ENCODE peak calls at places on chromosomes 11 and 22, in six cellular contexts. X is PC-9, S is progenitor cell of endocrine pancreas, H is GM20000, Q is SK-N-SH, E is nephron progenitor cell. G is an unnamed sample.
A peak's percentile ranks its signal among the peaks of the same experiment; 100 is the strongest.

GRCh38 chr11:116499396-116500001 is 273.3 kb downstream of the BUD13 start:
- DNase-seq in E (peak; percentile 93), S (peak; percentile 77), H (peak; percentile 82), Q (peak; percentile 67), X (no peak), G (peak; percentile 85)

GRCh38 chr11:130213979-130214281 is 54.3 kb downstream of the ST14 start:
- DNase-seq in H (no peak), Q (no peak), S (peak; percentile 2), E (no peak), X (no peak), G (no peak)

GRCh38 chr11:72267956-72268617 is 24.1 kb upstream of the PHOX2A start:
- DNase-seq in Q (no peak), X (no peak), H (no peak), E (no peak), S (no peak), G (no peak)

GRCh38 chr11:62540804-62541671 is 5.6 kb downstream of the AHNAK start:
- DNase-seq in S (no peak), Q (no peak), E (no peak), X (no peak), H (peak; percentile 74), G (no peak)

GRCh38 chr22:22786301-22787115 is 101.1 kb upstream of the IGLL5 start:
- DNase-seq in E (no peak), S (no peak), Q (no peak), H (no peak), X (no peak), G (no peak)

GRCh38 chr11:1553808-1554594 is 18.1 kb downstream of the DUSP8 start:
- DNase-seq in E (no peak), X (peak; percentile 69), S (no peak), Q (no peak), H (no peak), G (no peak)

GRCh38 chr11:62245271-62245753 is 3.3 kb downstream of the SCGB1D2 start:
- DNase-seq in Q (peak; percentile 20), S (peak; percentile 69), X (no peak), H (peak; percentile 36), E (peak; percentile 79), G (no peak)

GRCh38 chr11:121802542-121802941 is 313.5 kb downstream of the BLID start:
- DNase-seq in Q (no peak), E (peak; percentile 10), H (no peak), X (peak; percentile 29), S (no peak), G (no peak)

GRCh38 chr11:80182906-80183305 is 742.1 kb upstream of the TENM4 start:
- DNase-seq in E (no peak), Q (no peak), H (no peak), S (no peak), X (no peak), G (no peak)

GRCh38 chr11:112797072-112797471 is 164.1 kb upstream of the NCAM1 start:
- DNase-seq in E (peak; percentile 68), H (no peak), Q (peak; percentile 46), S (no peak), X (peak; percentile 62), G (no peak)

GRCh38 chr22:32746715-32747114 is 54.8 kb upstream of the TIMP3 start:
- DNase-seq in E (no peak), S (no peak), H (no peak), X (peak; percentile 17), Q (no peak), G (no peak)

GRCh38 chr11:114366331-114367243 is 33.7 kb downstream of the C11orf71 start:
- DNase-seq in E (no peak), H (no peak), S (no peak), Q (no peak), X (peak; percentile 68), G (no peak)

GRCh38 chr11:113531575-113532451 is 56.6 kb upstream of the DRD2 start:
- DNase-seq in E (no peak), X (no peak), Q (no peak), S (no peak), H (no peak), G (no peak)

GRCh38 chr11:13335319-13335718 is 57.7 kb downstream of the BMAL1 start:
- DNase-seq in Q (peak; percentile 69), E (peak; percentile 68), H (peak; percentile 66), S (peak; percentile 29), X (peak; percentile 38), G (no peak)

GRCh38 chr22:24516301-24516737 is 21.2 kb downstream of the UPB1 start:
- DNase-seq in H (no peak), Q (no peak), S (no peak), E (no peak), X (peak; percentile 73), G (no peak)

GRCh38 chr11:125128450-125128849 is 17.0 kb upstream of the TMEM218 start:
- DNase-seq in Q (no peak), E (no peak), S (no peak), H (no peak), X (no peak), G (no peak)

GRCh38 chr11:125129316-125129990 is 18.0 kb upstream of the TMEM218 start:
- DNase-seq in S (no peak), H (no peak), Q (no peak), E (no peak), X (no peak), G (no peak)

GRCh38 chr11:125132071-125132470 is 20.6 kb upstream of the TMEM218 start:
- DNase-seq in X (no peak), E (no peak), Q (no peak), S (no peak), H (no peak), G (no peak)

DNA sequence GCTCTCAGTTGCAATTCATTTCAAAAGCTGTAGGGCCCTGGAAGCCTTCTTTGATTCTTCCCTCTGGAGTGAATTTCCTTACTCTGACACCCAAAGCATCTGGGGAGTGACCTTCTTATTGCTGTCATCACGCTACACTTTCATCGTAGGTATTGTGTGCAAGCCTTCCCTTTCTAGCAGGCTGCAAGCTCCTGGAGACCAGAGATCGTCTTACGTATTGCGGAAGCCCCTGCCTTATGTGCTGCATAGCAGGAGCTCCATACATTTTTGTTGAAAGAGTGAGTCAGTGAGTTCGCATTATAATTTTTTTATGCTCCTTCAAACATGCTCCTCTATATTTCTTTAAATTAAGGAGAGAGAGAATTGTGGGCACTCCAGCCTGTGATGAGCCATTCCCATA is 21.2 kb upstream of the TMEM218 start:
- DNase-seq in H (no peak), X (peak; percentile 47), E (no peak), Q (no peak), S (no peak), G (no peak)
- TF ChIP-seq CTCF in H (no peak), X (no peak), E (no peak), Q (no peak), S (no peak), G (no peak)

GRCh38 chr11:20387262-20388095 is at the start of gene PRMT3:
- DNase-seq in Q (peak; percentile 97), H (peak; percentile 97), X (peak; percentile 80), S (peak; percentile 94), E (peak; percentile 97), G (peak; percentile 98)
- TF ChIP-seq CTCF in Q (no peak), H (no peak), X (peak; percentile 96), S (peak; percentile 98), E (peak; percentile 86), G (peak; percentile 99)

DNA sequence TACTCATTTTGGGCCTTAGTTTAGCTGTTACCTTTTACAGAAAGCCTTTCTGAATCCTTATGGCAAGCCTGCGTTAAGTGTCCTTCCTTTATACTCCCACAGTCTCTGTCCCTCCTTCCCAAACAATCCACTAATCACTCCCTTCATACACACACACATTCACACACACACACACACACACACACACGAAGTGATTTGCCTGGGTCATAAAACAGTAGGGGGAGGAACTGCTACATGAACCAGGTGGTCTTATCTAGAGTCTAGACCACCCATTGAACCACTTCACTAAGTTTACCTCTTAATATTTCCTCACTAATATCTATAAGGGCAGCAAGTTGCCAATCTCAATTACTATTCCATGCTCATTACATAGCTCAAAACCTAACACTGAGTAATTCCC is 196.7 kb upstream of the GUCY1A2 start:
- DNase-seq in H (no peak), S (no peak), Q (no peak), X (no peak), E (no peak), G (no peak)
- TF ChIP-seq CTCF in H (no peak), S (no peak), Q (no peak), X (no peak), E (no peak), G (no peak)

GRCh38 chr11:103988595-103988969 is 47.9 kb upstream of the DDI1 start:
- DNase-seq in E (no peak), S (no peak), Q (no peak), H (no peak), X (peak; percentile 67), G (no peak)

GRCh38 chr11:103993502-103993901 is 42.9 kb upstream of the DDI1 start:
- DNase-seq in Q (no peak), H (no peak), X (no peak), S (no peak), E (no peak), G (no peak)

GRCh38 chr11:103985041-103985440 is 51.4 kb upstream of the DDI1 start:
- DNase-seq in H (no peak), E (no peak), Q (no peak), X (no peak), S (no peak), G (no peak)

DNA sequence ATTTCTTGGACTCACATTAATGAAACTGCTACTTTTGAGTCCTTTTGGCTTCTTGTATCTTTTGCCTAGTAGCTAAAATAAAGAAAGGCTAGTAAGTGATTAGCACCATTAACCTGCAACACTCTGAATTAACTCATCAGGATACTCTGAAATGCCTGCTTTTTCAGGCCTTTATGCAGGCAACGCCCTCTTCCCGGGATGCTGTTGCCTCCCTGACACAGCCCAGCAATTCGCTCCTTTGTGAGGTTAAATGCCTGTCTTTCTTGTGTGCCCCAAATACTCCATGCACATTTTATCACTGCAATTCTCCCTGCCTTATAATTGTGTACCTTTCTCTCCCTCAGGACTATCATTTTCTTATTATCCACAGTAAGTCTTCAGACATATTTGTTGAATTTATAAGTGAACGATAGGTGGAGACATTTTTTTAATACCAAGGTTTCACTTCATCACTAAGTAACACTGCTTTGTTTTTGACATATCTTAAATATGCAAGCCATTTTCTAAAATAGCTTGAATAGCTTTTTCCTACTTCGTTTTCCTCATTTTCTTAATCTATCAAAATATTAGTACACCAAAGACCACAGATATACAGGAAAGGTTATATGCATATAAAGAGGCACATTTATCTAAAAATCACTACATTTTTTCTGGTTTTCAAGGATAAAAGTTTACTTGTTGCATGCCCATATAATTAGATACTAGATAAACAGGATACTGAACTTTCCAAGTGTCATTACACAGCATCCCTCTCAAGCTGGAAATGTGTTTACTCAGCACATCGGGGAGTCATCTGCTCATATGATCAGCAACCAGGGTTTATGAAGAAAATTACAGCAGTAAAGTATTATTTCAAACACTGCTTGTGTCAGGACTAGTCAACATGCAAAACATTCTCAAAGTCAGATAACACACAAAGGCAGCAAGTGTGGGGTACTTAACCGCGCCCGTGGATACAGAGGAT is 48.5 kb upstream of the DDI1 start:
- DNase-seq in E (no peak), H (no peak), S (no peak), X (no peak), Q (no peak), G (no peak)
- TF ChIP-seq CTCF in E (no peak), H (no peak), S (no peak), X (no peak), Q (no peak), G (no peak)

G was measured in type B pancreatic cell.